ENCODE peak calls at places on chromosomes 5 and 9, in seven cellular contexts. L is astrocyte of the spinal cord, W is transverse colon, R is HCT116, P is endodermal cell, U is left ventricle myocardium inferior, K is PC-3. N is an unnamed sample.

GRCh38 chr9:13790055-13790454 is 510.6 kb upstream of the MPDZ start:
- DNase-seq in W (no peak), R (no peak), K (no peak), P (no peak), L (no peak), U (no peak), N (no peak)

GRCh38 chr9:109989296-109989695 is 209.3 kb downstream of the PALM2AKAP2 start:
- DNase-seq in W (no peak), L (peak; percentile 27), R (no peak), P (no peak), K (no peak), U (no peak), N (no peak)

GRCh38 chr9:133558191-133559126 is 24.0 kb downstream of the ADAMTSL2 start:
- DNase-seq in R (peak; percentile 54), K (peak; percentile 52), P (peak; percentile 76), L (peak; percentile 84), U (peak; percentile 56), W (no peak), N (peak; percentile 30)

GRCh38 chr5:10573487-10574145 is 9.7 kb downstream of the ANKRD33B start:
- DNase-seq in K (no peak), U (no peak), W (no peak), R (no peak), L (no peak), P (no peak), N (no peak)

GRCh38 chr9:18472915-18473314 is 1.0 kb upstream of the ADAMTSL1 start:
- DNase-seq in P (peak; percentile 59), W (no peak), L (no peak), R (no peak), U (no peak), K (no peak), N (no peak)

GRCh38 chr5:146681586-146681945 is 165.6 kb upstream of the GPR151 start:
- DNase-seq in U (no peak), W (no peak), K (no peak), L (no peak), P (no peak), R (no peak), N (no peak)

GRCh38 chr5:95913663-95914062 is 48.0 kb downstream of the ELL2 start:
- DNase-seq in K (no peak), W (no peak), U (no peak), P (no peak), L (no peak), R (no peak), N (no peak)

GRCh38 chr9:116193636-116194035 is 40.0 kb downstream of the PAPPA start:
- DNase-seq in U (no peak), L (peak; percentile 72), P (no peak), K (peak; percentile 81), W (no peak), R (no peak), N (peak; percentile 64)

GRCh38 chr9:121837113-121838010 is 185.9 kb downstream of the DAB2IP start:
- DNase-seq in L (peak; percentile 31), P (peak; percentile 43), U (peak; percentile 39), W (no peak), R (no peak), K (no peak), N (no peak)

GRCh38 chr9:35790385-35791291 is 753 bp upstream of the NPR2 start:
- DNase-seq in L (peak; percentile 83), K (peak; percentile 77), P (peak; percentile 86), R (no peak), U (peak; percentile 67), W (peak; percentile 71), N (peak; percentile 43)

GRCh38 chr9:114653556-114654159 is 3.9 kb downstream of the TEX53 start:
- DNase-seq in K (peak; percentile 83), P (peak; percentile 93), W (peak; percentile 84), U (peak; percentile 28), R (peak; percentile 57), L (peak; percentile 76), N (peak; percentile 25)

GRCh38 chr5:179819296-179820126 is 1.2 kb upstream of the SQSTM1 start:
- DNase-seq in W (peak; percentile 77), P (peak; percentile 91), R (no peak), L (peak; percentile 66), U (peak; percentile 61), K (peak; percentile 64), N (peak; percentile 31)

DNA sequence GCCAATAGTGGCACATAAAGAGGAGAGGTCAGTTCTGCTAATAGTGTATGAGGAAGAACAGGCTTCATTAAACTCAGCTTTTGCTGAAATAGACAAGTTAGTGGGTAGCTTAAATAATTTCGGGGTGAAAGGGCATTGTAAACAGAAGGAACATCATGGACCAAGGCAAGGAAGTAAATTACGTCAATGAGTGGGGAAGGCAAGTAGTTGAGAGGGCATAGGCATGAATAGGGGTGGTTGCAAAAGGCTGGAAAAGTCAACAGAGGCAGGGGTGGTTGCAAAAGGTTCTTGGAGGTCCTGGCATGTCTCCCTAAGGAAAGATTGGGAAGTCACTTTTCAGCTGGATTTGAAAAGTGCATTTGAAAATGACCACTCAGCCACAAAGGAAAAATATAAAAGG is 383.3 kb upstream of the RPS23 start:
- DNase-seq in P (no peak), K (no peak), R (no peak), U (no peak), L (no peak), W (no peak), N (no peak)
- H3K4me3 ChIP-seq in P (no peak overlapping the region), K (no peak overlapping the region), R (no peak overlapping the region), U (no peak overlapping the region), L (no peak overlapping the region), W (no peak overlapping the region), N (no peak overlapping the region)

GRCh38 chr9:94167376-94167775 is 83.1 kb downstream of the PTPDC1 start:
- DNase-seq in R (no peak), U (no peak), L (no peak), K (no peak), P (no peak), W (no peak), N (no peak)

GRCh38 chr9:94165592-94166236 is 81.5 kb downstream of the PTPDC1 start:
- DNase-seq in W (peak; percentile 98), K (peak; percentile 95), P (peak; percentile 99), L (peak; percentile 99), U (peak; percentile 98), R (peak; percentile 97), N (peak; percentile 99)

GRCh38 chr9:94167055-94167346 is 82.7 kb downstream of the PTPDC1 start:
- DNase-seq in P (no peak), K (no peak), U (no peak), R (no peak), L (no peak), W (no peak), N (no peak)

GRCh38 chr9:94166237-94167054 is 82.2 kb downstream of the PTPDC1 start:
- DNase-seq in R (peak; percentile 98), W (peak; percentile 98), K (peak; percentile 97), P (peak; percentile 99), L (peak; percentile 100), U (peak; percentile 97), N (peak; percentile 98)

DNA sequence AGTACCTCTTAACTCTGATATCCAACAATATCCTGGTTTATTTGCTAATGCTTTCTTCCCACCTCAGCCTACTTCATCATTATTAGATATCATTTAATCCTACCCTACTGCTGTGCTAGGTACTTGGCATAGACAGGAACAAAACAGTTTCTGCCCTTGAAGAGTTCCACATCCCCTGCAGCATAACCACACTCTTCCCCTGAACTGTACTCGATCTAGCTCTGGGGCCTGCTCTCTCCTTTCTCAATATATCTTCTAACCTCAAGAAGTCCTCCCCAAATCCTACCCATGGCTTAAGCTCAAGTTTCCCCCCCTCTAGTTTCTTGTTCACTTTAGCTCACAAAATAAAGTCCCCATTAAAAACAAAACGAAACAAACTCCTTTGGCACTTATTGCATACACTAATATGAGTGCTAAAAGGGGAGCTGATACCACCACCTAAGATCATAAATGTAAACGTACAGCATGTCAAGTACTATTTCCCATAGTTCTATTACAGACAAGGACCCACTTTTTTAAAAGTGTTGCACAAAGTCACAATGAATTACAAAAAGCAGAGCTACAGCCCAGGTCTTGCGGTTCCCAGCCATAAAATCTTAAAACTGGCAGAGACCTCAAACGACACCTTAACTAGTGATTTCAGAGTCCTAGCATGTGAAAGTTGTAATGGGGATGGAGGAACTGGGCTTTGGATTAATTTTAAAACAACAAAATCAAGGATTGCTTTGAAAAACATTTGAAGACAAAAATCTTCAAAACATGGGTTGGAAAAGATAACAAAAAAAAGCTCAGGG is 80.7 kb downstream of the PTPDC1 start:
- DNase-seq in R (no peak), P (no peak), U (no peak), L (no peak), W (no peak), K (no peak), N (no peak)
- H3K4me3 ChIP-seq in R (no peak overlapping the region), P (peak overlapping the region; percentile 72), U (peak overlapping the region; percentile 91), L (no peak overlapping the region), W (peak overlapping the region; percentile 74), K (no peak overlapping the region), N (no peak overlapping the region)

DNA sequence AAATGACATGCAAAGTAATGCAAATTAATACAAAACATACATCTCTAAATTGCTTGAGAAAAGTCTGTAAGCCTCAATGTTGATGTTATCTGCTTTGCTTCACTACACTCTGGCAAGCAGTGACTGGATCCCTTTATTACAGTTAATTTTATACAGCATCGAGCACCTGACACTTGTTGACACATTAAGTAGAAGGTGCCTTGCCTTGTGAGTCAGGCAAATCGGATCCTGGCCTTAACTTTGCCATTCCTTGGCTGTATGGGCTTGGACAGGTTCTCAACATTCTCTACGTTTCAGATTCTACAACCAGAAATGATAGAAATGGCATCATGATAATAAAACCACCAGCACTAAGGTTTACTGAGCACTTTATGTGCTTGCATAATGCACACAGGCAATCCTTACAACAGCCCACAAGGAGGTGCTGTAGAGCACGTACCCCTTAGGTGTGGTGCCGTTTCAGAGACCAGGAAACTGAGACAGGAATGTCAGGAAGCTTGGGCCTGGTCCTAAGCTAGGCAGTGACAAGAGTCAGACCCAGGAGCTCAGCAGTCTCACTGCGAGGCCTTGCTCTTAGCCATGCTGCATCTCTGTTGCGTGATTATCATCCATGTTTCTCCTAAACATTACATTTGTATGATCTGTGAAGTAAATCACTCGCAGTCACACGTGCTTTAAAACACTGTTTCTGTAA is 2.6 kb downstream of the GCNT4 start:
- DNase-seq in W (peak; percentile 77), P (peak; percentile 89), U (peak; percentile 28), K (peak; percentile 70), R (peak; percentile 68), L (peak; percentile 42), N (no peak)
- H3K4me3 ChIP-seq in W (no peak overlapping the region), P (no peak overlapping the region), U (no peak overlapping the region), K (no peak overlapping the region), R (no peak overlapping the region), L (no peak overlapping the region), N (no peak overlapping the region)

GRCh38 chr5:154648706-154649105 is 106.5 kb upstream of the LARP1 start:
- DNase-seq in W (no peak), P (no peak), R (no peak), U (no peak), L (no peak), K (no peak), N (no peak)

GRCh38 chr5:154646841-154647759 is 108.1 kb upstream of the LARP1 start:
- DNase-seq in K (peak; percentile 38), W (peak; percentile 78), L (peak; percentile 13), P (peak; percentile 89), U (peak; percentile 38), R (no peak), N (no peak)

GRCh38 chr5:154644745-154645411 is 110.3 kb upstream of the LARP1 start:
- DNase-seq in P (no peak), U (no peak), L (no peak), R (no peak), K (no peak), W (no peak), N (no peak)

GRCh38 chr5:154648229-154648628 is 106.9 kb upstream of the LARP1 start:
- DNase-seq in R (no peak), W (no peak), U (no peak), K (no peak), L (no peak), P (no peak), N (no peak)

DNA sequence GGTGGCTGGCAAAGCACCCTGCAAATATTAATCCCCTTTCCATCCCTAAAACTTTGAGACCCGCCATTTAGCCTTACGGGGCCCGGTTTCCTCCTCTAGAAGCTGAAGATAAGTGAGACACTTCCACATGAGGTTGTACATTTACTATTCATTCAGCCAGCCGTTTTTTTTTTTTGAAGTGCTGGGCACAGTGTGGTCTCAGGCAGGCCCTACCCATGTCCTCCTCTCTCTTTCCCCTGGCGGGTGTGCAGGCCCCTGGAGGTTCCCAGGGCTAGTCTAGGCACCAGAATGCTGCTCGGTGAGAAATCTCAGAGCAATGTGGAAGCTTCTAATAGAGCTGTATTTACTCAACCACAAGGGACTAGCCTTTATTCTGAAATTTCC is 107.4 kb upstream of the LARP1 start:
- DNase-seq in P (no peak), L (no peak), U (no peak), K (no peak), W (no peak), R (no peak), N (no peak)
- H3K4me3 ChIP-seq in P (no peak overlapping the region), L (no peak overlapping the region), U (peak overlapping the region; percentile 60), K (peak overlapping the region; percentile 46), W (peak overlapping the region; percentile 50), R (no peak overlapping the region), N (peak overlapping the region; percentile 28)